ENCODE peak calls at places on chromosomes 4 and X, in nine cellular contexts. I is AG04450, D is nephron progenitor cell, Y is fibroblast of mammary gland, U is left ventricle myocardium inferior, C is uterus, Z is BJ, B is fibroblast of pulmonary artery, T is bronchial epithelial cell. N is an unnamed sample.

GRCh38 chr4:147019061-147019460 is 73.4 kb upstream of the TTC29 start:
- DNase-seq in C (peak), D (peak), Y (peak), U (peak), Z (no peak), T (peak), B (peak), I (peak), N (peak)

GRCh38 chr4:2827071-2827873 is 16.4 kb upstream of the ADD1 start:
- DNase-seq in I (no peak), D (no peak), C (no peak), Y (no peak), B (no peak), U (peak), T (no peak), Z (no peak), N (no peak)

GRCh38 chr4:163764569-163764968 is 270.1 kb downstream of the TMA16 start:
- DNase-seq in C (no peak), B (no peak), T (peak), Z (no peak), I (no peak), D (no peak), Y (no peak), U (no peak), N (no peak)

GRCh38 chr4:94534401-94535312 is 82.9 kb downstream of the PDLIM5 start:
- DNase-seq in D (no peak), Y (no peak), B (peak), Z (no peak), T (peak), U (no peak), I (no peak), C (no peak), N (no peak)

GRCh38 chr4:182531555-182532162 is 288.5 kb downstream of the TENM3 start:
- DNase-seq in D (no peak), I (no peak), U (no peak), T (no peak), Y (no peak), B (no peak), Z (no peak), C (no peak), N (no peak)

GRCh38 chr4:7526491-7526890 is 91.8 kb upstream of the PSAPL1 start:
- DNase-seq in Y (no peak), Z (no peak), I (no peak), T (no peak), U (no peak), C (no peak), B (no peak), D (no peak), N (no peak)

GRCh38 chr4:1601852-1602525 is 82.1 kb downstream of the FAM53A start:
- DNase-seq in Y (no peak), B (no peak), Z (no peak), T (no peak), I (no peak), U (no peak), D (no peak), C (no peak), N (no peak)

GRCh38 chrX:117274943-117275342 is 812.2 kb upstream of the CT83 start:
- DNase-seq in T (no peak), D (no peak), Y (no peak), C (no peak), B (no peak), I (no peak), Z (no peak), U (no peak), N (no peak)

GRCh38 chr4:145882594-145882993 is 56.0 kb downstream of the ZNF827 start:
- DNase-seq in Y (no peak), I (no peak), U (no peak), Z (no peak), B (no peak), T (no peak), D (no peak), C (no peak), N (no peak)

GRCh38 chrX:3990569-3990968 is 277.1 kb upstream of the PRKX start:
- DNase-seq in T (no peak), Z (no peak), D (peak), B (no peak), Y (no peak), C (no peak), U (no peak), I (no peak), N (no peak)

GRCh38 chrX:117713411-117713810 is 403.2 kb downstream of the KLHL13 start:
- DNase-seq in B (no peak), Z (no peak), I (no peak), C (no peak), T (no peak), U (no peak), Y (no peak), D (no peak), N (no peak)

GRCh38 chrX:15948318-15948660 is 93.7 kb upstream of the AP1S2 start:
- DNase-seq in C (no peak), D (no peak), B (no peak), Z (no peak), Y (no peak), T (peak), U (no peak), I (no peak), N (peak)

GRCh38 chrX:19888419-19888879 is 1.0 kb upstream of the SH3KBP1 start:
- DNase-seq in T (peak), Y (peak), U (no peak), D (no peak), B (peak), C (peak), I (peak), Z (peak), N (peak)

GRCh38 chr4:4613126-4613465 is 71.2 kb upstream of the STX18 start:
- DNase-seq in D (no peak), U (no peak), T (no peak), Z (no peak), B (no peak), Y (peak), C (no peak), I (no peak), N (no peak)

GRCh38 chr4:143337600-143338287 is 1.1 kb downstream of the GAB1 start:
- DNase-seq in U (peak), I (no peak), C (peak), Y (peak), B (peak), T (no peak), D (peak), Z (no peak), N (peak)
- TF ChIP-seq CTCF in U (no peak), I (no peak), C (no peak), Y (no peak), B (no peak), T (no peak), D (no peak), Z (no peak), N (no peak)

GRCh38 chrX:5113128-5113527 is 1115.5 kb downstream of the NLGN4X start:
- DNase-seq in U (no peak), B (peak), Z (no peak), I (no peak), C (no peak), Y (no peak), T (peak), D (no peak), N (peak)
- TF ChIP-seq CTCF in U (peak), B (no peak), Z (no peak), I (no peak), C (peak), Y (no peak), T (peak), D (peak), N (peak)

DNA sequence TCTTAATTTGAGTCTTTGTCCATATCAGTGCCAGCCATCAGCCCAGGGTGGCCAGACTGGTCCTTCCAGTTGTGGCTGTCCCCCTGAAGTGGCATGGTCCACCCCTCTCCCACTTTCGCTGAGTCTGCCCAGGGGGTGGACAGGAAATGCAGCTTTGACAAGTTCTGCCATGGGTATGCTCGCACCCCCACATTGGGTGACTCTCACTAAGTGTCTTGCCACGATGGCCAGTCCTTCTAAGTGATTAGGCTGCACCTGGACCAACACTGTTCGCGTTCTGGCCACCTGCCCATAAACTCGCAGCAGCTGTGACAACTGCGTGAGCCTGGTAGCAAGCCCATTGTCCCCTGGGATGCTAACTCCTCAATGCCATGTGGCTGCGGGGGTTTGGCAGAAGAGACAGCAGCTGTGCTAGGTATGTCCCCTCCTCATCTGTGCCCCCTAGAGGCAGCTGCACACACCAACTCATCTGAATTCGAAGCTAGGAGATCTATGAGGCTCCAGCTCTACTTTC is 10.0 kb upstream of the LNX1 start:
- DNase-seq in C (no peak), U (peak), I (no peak), Z (no peak), Y (no peak), T (no peak), B (peak), D (peak), N (peak)
- TF ChIP-seq CTCF in C (no peak), U (peak), I (peak), Z (peak), Y (peak), T (peak), B (peak), D (peak), N (peak)

DNA sequence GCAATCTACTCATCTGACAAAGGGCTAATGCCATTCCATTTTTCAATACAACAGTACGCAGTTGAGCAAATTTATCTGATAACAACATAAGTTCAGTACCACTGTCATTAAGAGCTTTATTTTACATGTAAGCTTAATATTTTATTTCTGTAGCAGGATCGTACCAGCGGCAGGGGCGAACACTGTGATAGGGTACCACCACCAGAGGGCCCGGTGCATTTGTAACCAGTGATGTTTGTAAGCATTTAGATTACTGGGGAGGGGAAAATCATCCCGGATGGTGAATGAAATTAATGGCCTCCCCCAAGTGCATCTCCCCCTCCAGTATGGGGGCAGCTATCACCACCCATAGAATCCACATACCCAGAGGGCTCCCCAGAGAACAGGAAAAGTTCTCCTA is 179.0 kb downstream of the ADGRA3 start:
- DNase-seq in T (no peak), I (no peak), Z (no peak), Y (no peak), D (no peak), C (no peak), B (no peak), U (no peak), N (no peak)
- TF ChIP-seq CTCF in T (no peak), I (no peak), Z (no peak), Y (no peak), D (no peak), C (no peak), B (no peak), U (no peak), N (no peak)

DNA sequence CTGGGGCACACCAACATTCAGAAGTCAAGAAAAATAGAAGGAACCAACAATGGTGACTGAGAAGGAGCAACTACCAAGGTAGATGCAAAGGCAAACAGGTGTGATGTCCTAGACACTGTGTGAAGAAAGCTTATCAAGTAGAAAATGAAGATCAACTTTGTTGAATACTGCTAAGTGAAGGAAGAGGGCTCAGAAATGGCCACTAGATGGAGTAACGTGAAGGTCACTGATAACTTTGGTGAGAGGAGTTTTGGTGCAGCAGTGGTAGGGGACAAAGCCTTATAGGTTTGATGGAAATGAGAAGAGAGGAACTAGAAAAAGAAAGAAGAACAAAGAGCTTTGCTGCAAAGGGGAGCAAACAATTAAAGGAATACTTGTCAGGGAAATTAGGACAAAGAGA is 23.5 kb downstream of the OTC start:
- DNase-seq in U (no peak), D (no peak), T (peak), I (no peak), C (no peak), B (peak), Y (peak), Z (no peak), N (peak)
- TF ChIP-seq CTCF in U (peak), D (peak), T (peak), I (peak), C (no peak), B (peak), Y (peak), Z (peak), N (peak)

GRCh38 chr4:156154978-156155377 is 201.3 kb upstream of the CTSO start:
- DNase-seq in C (no peak), Z (no peak), Y (no peak), U (no peak), D (no peak), T (peak), B (peak), I (no peak), N (no peak)
- TF ChIP-seq CTCF in C (no peak), Z (peak), Y (peak), U (no peak), D (no peak), T (peak), B (peak), I (peak), N (no peak)

GRCh38 chr4:153542835-153543234 is 76.7 kb downstream of the TMEM131L start:
- DNase-seq in Y (no peak), U (no peak), Z (no peak), T (no peak), B (no peak), C (no peak), I (no peak), D (no peak), N (no peak)
- TF ChIP-seq CTCF in Y (peak), U (no peak), Z (no peak), T (no peak), B (peak), C (no peak), I (no peak), D (peak), N (no peak)

GRCh38 chr4:13938299-13938698 is 310.8 kb upstream of the BOD1L1 start:
- DNase-seq in T (no peak), B (no peak), D (no peak), Z (no peak), C (no peak), Y (no peak), I (no peak), U (no peak), N (no peak)

GRCh38 chr4:13928214-13928613 is 300.7 kb upstream of the BOD1L1 start:
- DNase-seq in D (no peak), Z (no peak), C (no peak), I (no peak), U (no peak), B (no peak), Y (no peak), T (no peak), N (no peak)

GRCh38 chr4:13930155-13930554 is 302.6 kb upstream of the BOD1L1 start:
- DNase-seq in U (no peak), Y (no peak), D (no peak), Z (no peak), C (no peak), B (no peak), I (no peak), T (no peak), N (no peak)

DNA sequence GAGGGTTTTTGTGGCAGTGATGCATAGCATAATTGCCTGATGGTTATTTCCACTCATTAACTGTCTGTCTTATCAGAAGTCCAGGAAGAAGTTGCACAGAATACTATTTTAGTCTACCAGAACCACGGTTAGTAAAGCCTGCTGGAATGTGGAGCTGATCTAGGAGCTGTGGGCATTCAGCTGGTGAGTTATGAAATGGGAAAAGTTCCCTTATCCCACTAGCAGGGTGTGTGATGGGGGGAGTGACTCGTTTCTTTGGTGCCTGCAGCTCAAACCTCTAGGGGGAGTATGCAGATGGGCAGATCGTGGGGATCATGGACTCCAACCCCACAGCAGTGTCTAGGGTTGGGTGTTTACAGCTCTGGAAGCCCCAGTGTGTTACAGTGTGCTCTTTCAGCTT is 305.6 kb upstream of the BOD1L1 start:
- DNase-seq in B (peak), C (no peak), Z (no peak), D (no peak), I (no peak), U (no peak), Y (peak), T (no peak), N (no peak)
- TF ChIP-seq CTCF in B (peak), C (no peak), Z (peak), D (no peak), I (peak), U (no peak), Y (peak), T (no peak), N (no peak)

GRCh38 chr4:74189331-74190043 is 31.6 kb downstream of the MTHFD2L start:
- DNase-seq in Y (peak), Z (peak), B (peak), C (no peak), I (peak), T (peak), U (no peak), D (peak), N (peak)
- TF ChIP-seq CTCF in Y (peak), Z (peak), B (peak), C (no peak), I (peak), T (peak), U (peak), D (peak), N (peak)

GRCh38 chrX:23953908-23954269 is 46.1 kb downstream of the CXorf58 start:
- DNase-seq in I (no peak), D (no peak), T (no peak), U (no peak), Z (no peak), C (no peak), B (no peak), Y (no peak), N (no peak)
- TF ChIP-seq CTCF in I (no peak), D (no peak), T (no peak), U (no peak), Z (no peak), C (no peak), B (no peak), Y (no peak), N (no peak)